ENCODE peak calls at places on chromosomes 6 and 20, in five cellular contexts. O, L, V, X and J are unnamed samples.

GRCh38 chr6:95095855-95096254 is 481.5 kb upstream of the MANEA start:
- DNase-seq in O (no peak), X (no peak), V (no peak), L (no peak), J (no peak)

GRCh38 chr20:22333885-22334545 is 250.4 kb downstream of the FOXA2 start:
- DNase-seq in V (peak; percentile 62), O (peak; percentile 25), X (peak; percentile 84), L (peak; percentile 56), J (peak; percentile 18)

GRCh38 chr6:141254336-141254735 is 878.4 kb upstream of the GJE1 start:
- DNase-seq in O (no peak), L (no peak), V (no peak), X (no peak), J (no peak)

GRCh38 chr6:50849781-50850180 is 31.1 kb downstream of the TFAP2B start:
- DNase-seq in V (no peak), X (no peak), O (no peak), L (no peak), J (no peak)

GRCh38 chr20:60046436-60046835 is 88.2 kb downstream of the CDH26 start:
- DNase-seq in X (no peak), L (no peak), O (no peak), V (no peak), J (no peak)

GRCh38 chr6:15301179-15302006 is 55.5 kb downstream of the JARID2 start:
- DNase-seq in L (no peak), V (no peak), O (no peak), X (peak; percentile 19), J (no peak)

GRCh38 chr6:116229287-116229913 is 24.5 kb downstream of the TSPYL4 start:
- DNase-seq in L (peak; percentile 52), O (no peak), V (peak; percentile 85), X (no peak), J (peak; percentile 86)

GRCh38 chr6:89492025-89492640 is 59.2 kb downstream of the ANKRD6 start:
- DNase-seq in X (no peak), O (no peak), L (no peak), V (no peak), J (no peak)

GRCh38 chr6:121090492-121090891 is 243.8 kb downstream of the TBC1D32 start:
- DNase-seq in O (no peak), L (no peak), V (no peak), X (no peak), J (no peak)

GRCh38 chr6:2781685-2782355 is 16.6 kb downstream of the WRNIP1 start:
- DNase-seq in L (no peak), X (no peak), O (no peak), V (no peak), J (no peak)

GRCh38 chr20:51174536-51174935 is 151.6 kb upstream of the KCNG1 start:
- DNase-seq in L (no peak), X (no peak), O (no peak), V (no peak), J (no peak)

GRCh38 chr6:8315154-8315553 is 120.2 kb downstream of the SLC35B3 start:
- DNase-seq in V (no peak), X (no peak), O (no peak), L (no peak), J (no peak)

GRCh38 chr20:20734475-20734948 is 22.1 kb upstream of the RALGAPA2 start:
- DNase-seq in O (no peak), L (no peak), V (no peak), X (no peak), J (no peak)

GRCh38 chr6:6588924-6589696 is 590 bp downstream of the LY86 start:
- DNase-seq in L (no peak), V (no peak), O (no peak), X (no peak), J (no peak)

GRCh38 chr6:117971637-117972036 is 64.6 kb downstream of the SLC35F1 start:
- DNase-seq in O (no peak), X (no peak), L (no peak), V (no peak), J (no peak)

GRCh38 chr6:147585256-147585655 is 76.8 kb downstream of the SAMD5 start:
- DNase-seq in L (no peak), V (no peak), O (no peak), X (peak; percentile 40), J (no peak)

GRCh38 chr6:129543981-129544380 is 166.0 kb downstream of the ARHGAP18 start:
- DNase-seq in V (no peak), X (no peak), L (no peak), O (no peak), J (no peak)

GRCh38 chr6:19444481-19444880 is 392.7 kb upstream of the ID4 start:
- DNase-seq in L (no peak), X (peak; percentile 74), O (no peak), V (no peak), J (no peak)

GRCh38 chr20:38892091-38892981 is 33.9 kb upstream of the FAM83D start:
- DNase-seq in X (no peak), L (no peak), O (no peak), V (no peak), J (no peak)

GRCh38 chr6:106692112-106692822 is 62.9 kb downstream of the QRSL1 start:
- DNase-seq in X (peak; percentile 53), O (peak; percentile 66), V (peak; percentile 66), L (peak; percentile 53), J (no peak)

GRCh38 chr6:128731249-128732165 is 151.4 kb upstream of the LAMA2 start:
- DNase-seq in L (no peak), X (peak; percentile 65), V (no peak), O (peak; percentile 33), J (no peak)

GRCh38 chr6:30684386-30685156 is 1.9 kb downstream of the PPP1R18 start:
- DNase-seq in O (no peak), V (peak; percentile 90), L (peak; percentile 60), X (no peak), J (peak; percentile 39)

GRCh38 chr6:108250240-108250866 is 10.5 kb downstream of the SNX3 start:
- DNase-seq in V (no peak), L (no peak), X (peak; percentile 21), O (no peak), J (no peak)

GRCh38 chr20:24756292-24757025 is 192.6 kb upstream of the CST7 start:
- DNase-seq in L (no peak), V (no peak), O (no peak), X (no peak), J (no peak)

GRCh38 chr6:21808045-21808470 is 214.5 kb downstream of the SOX4 start:
- DNase-seq in X (peak; percentile 65), V (no peak), O (no peak), L (peak; percentile 18), J (no peak)

GRCh38 chr6:75210885-75211739 is 5.3 kb upstream of the COL12A1 start:
- DNase-seq in X (peak; percentile 74), V (no peak), O (no peak), L (peak; percentile 60), J (no peak)

GRCh38 chr20:5863040-5863811 is 87.1 kb downstream of the TRMT6 start:
- DNase-seq in X (peak; percentile 72), L (no peak), O (no peak), V (no peak), J (no peak)

GRCh38 chr6:17938885-17939284 is 48.5 kb downstream of the KIF13A start:
- DNase-seq in O (no peak), X (peak; percentile 32), L (no peak), V (no peak), J (no peak)

GRCh38 chr20:3805594-3806264 is 9.6 kb downstream of the CDC25B start:
- DNase-seq in V (peak; percentile 35), L (no peak), X (peak; percentile 57), O (no peak), J (no peak)

GRCh38 chr6:18609715-18610114 is 222.6 kb downstream of the RNF144B start:
- DNase-seq in L (no peak), V (no peak), O (no peak), X (no peak), J (no peak)

GRCh38 chr20:52305843-52306242 is 114.3 kb upstream of the ZFP64 start:
- DNase-seq in X (no peak), V (no peak), O (no peak), L (no peak), J (no peak)

GRCh38 chr6:46893648-46894047 is 28.1 kb downstream of the ADGRF5 start:
- DNase-seq in L (no peak), X (peak; percentile 48), V (no peak), O (no peak), J (no peak)

GRCh38 chr20:38840053-38840893 is 34.8 kb downstream of the PPP1R16B start:
- DNase-seq in O (no peak), L (no peak), X (no peak), V (no peak), J (no peak)

GRCh38 chr20:24980321-24981053 is 12.1 kb downstream of the APMAP start:
- DNase-seq in V (no peak), X (no peak), O (no peak), L (peak; percentile 9), J (no peak)

GRCh38 chr6:158606935-158607334 is 37.6 kb downstream of the DYNLT1 start:
- DNase-seq in L (no peak), X (no peak), O (no peak), V (no peak), J (no peak)
- H3K36me3 ChIP-seq in L (peaks cover 12% of the 10 kb centered on the region), X (peaks cover 21% of the 10 kb centered on the region), O (peaks cover 60% of the 10 kb centered on the region), V (peaks cover 4% of the 10 kb centered on the region), J (peaks cover 71% of the 10 kb centered on the region)

GRCh38 chr6:42450314-42451145 is 1.2 kb downstream of the TRERF1 start:
- DNase-seq in L (peak; percentile 42), V (peak; percentile 55), X (peak; percentile 19), O (no peak), J (no peak)
- H3K4me3 ChIP-seq in L (peak overlapping the region; percentile 81), V (peak overlapping the region; percentile 84), X (peak overlapping the region; percentile 71), O (peak overlapping the region; percentile 56), J (peak overlapping the region; percentile 87)

GRCh38 chr20:33640287-33640686 is 21.8 kb upstream of the C20orf144 start:
- DNase-seq in O (no peak), X (no peak), L (no peak), V (no peak), J (no peak)
- H3K36me3 ChIP-seq in O (peaks cover 26% of the 10 kb centered on the region), X (peaks cover 13% of the 10 kb centered on the region), L (peaks cover 7% of the 10 kb centered on the region), V (peaks cover 14% of the 10 kb centered on the region), J (peaks cover 4% of the 10 kb centered on the region)

DNA sequence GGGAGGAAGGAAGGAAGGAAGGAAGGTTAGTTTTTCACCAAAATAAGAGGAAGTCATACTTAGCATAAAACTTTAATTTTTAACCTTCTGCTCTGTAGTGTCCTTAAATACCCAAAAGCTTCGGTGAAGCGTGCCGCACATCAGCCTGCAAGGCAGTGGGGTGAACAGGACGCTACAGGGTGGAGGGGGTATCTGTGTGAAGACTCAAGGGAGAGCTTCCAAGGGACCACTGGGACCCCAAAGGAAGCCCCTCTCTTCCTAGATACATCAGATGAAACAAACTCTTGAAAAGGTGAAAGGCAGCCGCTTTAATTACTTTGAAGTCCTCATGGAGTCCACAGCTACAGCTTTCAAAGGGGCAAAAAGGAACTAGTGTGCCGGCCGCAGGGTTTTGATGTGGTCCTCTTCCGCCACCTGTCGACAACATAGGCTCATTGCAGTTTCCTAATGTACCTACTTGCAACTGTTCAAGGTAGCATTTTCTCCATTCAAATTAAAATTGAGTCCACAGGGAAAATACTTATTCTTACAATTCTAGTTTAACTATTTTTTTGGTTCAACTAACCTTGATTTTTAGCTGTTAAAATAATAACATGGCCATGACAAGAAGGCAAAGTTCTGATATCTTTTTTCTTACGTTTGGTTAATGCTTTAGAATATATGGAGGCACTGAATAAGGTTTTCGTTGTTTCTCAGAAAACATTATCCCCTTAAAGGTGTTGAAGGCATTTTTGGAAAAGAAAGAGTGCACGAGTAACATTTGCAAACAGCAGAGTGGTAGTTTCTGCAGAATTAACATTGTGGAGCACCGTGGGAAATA is 135.0 kb upstream of the RIPOR2 start:
- DNase-seq in O (peak; percentile 74), V (peak; percentile 78), X (peak; percentile 85), L (peak; percentile 78), J (peak; percentile 76)
- H3K4me3 ChIP-seq in O (no peak overlapping the region), V (no peak overlapping the region), X (peak overlapping the region; percentile 34), L (no peak overlapping the region), J (no peak overlapping the region)